ENCODE peak calls at places on chromosomes 4 and X, in seven cellular contexts. C, T, I, M, W, A and Q are unnamed samples.

GRCh38 chrX:129540068-129540653 is at the start of gene OCRL:
- DNase-seq in C (peak), A (peak), I (peak), M (no peak), W (peak), T (peak), Q (no peak)

GRCh38 chr4:24042094-24042493 is 152.2 kb upstream of the PPARGC1A start:
- DNase-seq in A (no peak), M (no peak), W (no peak), I (no peak), C (no peak), T (no peak), Q (no peak)

GRCh38 chr4:20592666-20593065 is 107.6 kb upstream of the PACRGL start:
- DNase-seq in M (no peak), C (no peak), A (no peak), I (no peak), W (no peak), T (no peak), Q (no peak)

GRCh38 chr4:73308286-73308685 is 49.7 kb upstream of the ANKRD17 start:
- DNase-seq in C (no peak), I (peak), W (no peak), T (no peak), A (peak), M (no peak), Q (no peak)

GRCh38 chr4:125313989-125314602 is 659 bp upstream of the FAT4 start:
- DNase-seq in T (no peak), W (no peak), M (no peak), A (peak), I (no peak), C (no peak), Q (no peak)

GRCh38 chr4:56425518-56425917 is 9.9 kb downstream of the PPAT start:
- DNase-seq in C (no peak), M (no peak), A (no peak), T (no peak), I (no peak), W (no peak), Q (no peak)

GRCh38 chrX:71111851-71112468 is 583 bp upstream of the IL2RG start:
- DNase-seq in M (no peak), C (no peak), W (no peak), T (no peak), A (no peak), I (no peak), Q (no peak)

GRCh38 chr4:73867783-73868182 is 1.4 kb upstream of the CXCL1 start:
- DNase-seq in C (no peak), I (no peak), M (no peak), T (no peak), W (no peak), A (no peak), Q (no peak)

GRCh38 chrX:118164138-118164537 is 47.5 kb upstream of the KLHL13 start:
- DNase-seq in W (no peak), C (no peak), I (no peak), M (no peak), T (no peak), A (no peak), Q (no peak)

GRCh38 chrX:31099536-31100090 is 27.8 kb upstream of the FTHL17 start:
- DNase-seq in W (no peak), T (no peak), A (no peak), C (no peak), I (no peak), M (no peak), Q (no peak)

GRCh38 chr4:72677265-72677664 is 108.2 kb upstream of the ADAMTS3 start:
- DNase-seq in I (no peak), C (no peak), T (no peak), A (no peak), W (no peak), M (no peak), Q (no peak)

GRCh38 chr4:158253350-158253980 is 43.2 kb downstream of the TMEM144 start:
- DNase-seq in M (peak), I (peak), T (peak), W (no peak), A (peak), C (no peak), Q (no peak)

GRCh38 chrX:1294301-1295067 is 25.9 kb downstream of the CSF2RA start:
- DNase-seq in I (no peak), A (no peak), W (no peak), M (no peak), T (no peak), C (no peak), Q (no peak)

GRCh38 chr4:6019316-6020263 is 1.4 kb upstream of the C4orf50 start:
- DNase-seq in T (no peak), M (no peak), I (peak), C (no peak), A (peak), W (no peak), Q (no peak)

GRCh38 chr4:15917297-15917696 is 21.2 kb downstream of the FGFBP1 start:
- DNase-seq in I (no peak), C (no peak), W (no peak), M (no peak), T (no peak), A (no peak), Q (no peak)

GRCh38 chr4:92307156-92307555 is 3.4 kb downstream of the GRID2 start:
- DNase-seq in W (no peak), T (no peak), I (no peak), M (no peak), A (no peak), C (no peak), Q (peak)

GRCh38 chr4:127256500-127256899 is 376.3 kb upstream of the INTU start:
- DNase-seq in T (no peak), W (no peak), I (no peak), A (no peak), M (no peak), C (no peak), Q (no peak)

GRCh38 chr4:38664704-38665401 is 854 bp downstream of the KLF3 start:
- DNase-seq in T (peak), M (no peak), I (peak), C (peak), A (peak), W (peak), Q (no peak)

GRCh38 chrX:150324035-150324728 is 38.9 kb upstream of the MAMLD1 start:
- DNase-seq in A (no peak), I (peak), M (no peak), T (no peak), W (no peak), C (no peak), Q (no peak)

GRCh38 chr4:37588150-37588549 is 98.0 kb downstream of the RELL1 start:
- DNase-seq in C (no peak), T (no peak), W (no peak), I (no peak), A (no peak), M (no peak), Q (no peak)

GRCh38 chrX:37998586-37999267 is 7.6 kb upstream of the SYTL5 start:
- DNase-seq in T (no peak), C (no peak), W (no peak), A (no peak), M (no peak), I (peak), Q (no peak)

GRCh38 chr4:122874194-122874593 is 47.6 kb downstream of the FGF2 start:
- DNase-seq in C (no peak), I (peak), M (no peak), A (no peak), T (no peak), W (no peak), Q (no peak)

GRCh38 chr4:168679397-168680176 is 182.7 kb downstream of the PALLD start:
- DNase-seq in W (no peak), I (no peak), T (no peak), C (no peak), M (no peak), A (no peak), Q (no peak)

GRCh38 chrX:23704673-23705206 is 37.4 kb downstream of the PRDX4 start:
- DNase-seq in I (no peak), M (no peak), W (no peak), A (no peak), T (no peak), C (no peak), Q (no peak)

GRCh38 chr4:23770011-23770410 is 119.8 kb downstream of the PPARGC1A start:
- DNase-seq in M (no peak), C (no peak), I (no peak), A (no peak), W (no peak), T (no peak), Q (no peak)

GRCh38 chr4:76177709-76178108 is 29.5 kb upstream of the NUP54 start:
- DNase-seq in T (no peak), I (no peak), C (no peak), M (no peak), W (no peak), A (no peak), Q (no peak)

GRCh38 chr4:89158884-89159503 is 47.7 kb downstream of the TIGD2 start:
- DNase-seq in C (no peak), M (no peak), A (peak), I (peak), T (peak), W (no peak), Q (peak)

GRCh38 chrX:68942141-68942540 is 113.3 kb downstream of the EFNB1 start:
- DNase-seq in A (no peak), M (no peak), W (no peak), T (no peak), C (no peak), I (no peak), Q (no peak)

GRCh38 chr4:77653162-77653758 is 47.6 kb downstream of the CXCL13 start:
- DNase-seq in I (no peak), W (no peak), M (no peak), A (no peak), C (no peak), T (no peak), Q (no peak)

GRCh38 chr4:133320576-133321170 is 171.6 kb downstream of the PCDH10 start:
- DNase-seq in M (peak), I (peak), T (no peak), C (no peak), A (peak), W (no peak), Q (no peak)

GRCh38 chr4:4392501-4393183 is 5.7 kb downstream of the NSG1 start:
- DNase-seq in C (no peak), W (no peak), A (no peak), I (no peak), T (no peak), M (no peak), Q (no peak)

GRCh38 chr4:16122784-16123183 is 39.0 kb upstream of the PROM1 start:
- DNase-seq in I (no peak), M (no peak), W (no peak), C (no peak), A (no peak), T (no peak), Q (no peak)

GRCh38 chrX:105462191-105462590 is 241.7 kb upstream of the TEX13A start:
- DNase-seq in W (no peak), C (no peak), A (no peak), T (no peak), M (no peak), I (no peak), Q (no peak)

GRCh38 chrX:78652971-78653822 is 5.9 kb downstream of the RTL3 start:
- DNase-seq in T (no peak), A (no peak), I (peak), M (no peak), W (no peak), C (no peak), Q (no peak)

GRCh38 chr4:2462218-2462991 is 6.5 kb upstream of the RNF4 start:
- DNase-seq in A (peak), M (no peak), W (peak), I (peak), C (peak), T (peak), Q (no peak)